ENCODE peak calls at places on chromosomes 4 and X, in nine cellular contexts. One of them, this sample, is unnamed.

GRCh38 chr4:141352775-141353544 is 132.3 kb downstream of the ZNF330 start:
- DNase-seq in activated CD4-positive, alpha-beta T cell treated with anti-CD3 and anti-CD28 coated beads, Interleukin-2, amount 10 ng/mL, durations not matched to agents 7 days and 5 days: no peak
- DNase-seq in tibial nerve: no peak
- DNase-seq in cardiac fibroblast: peak
- DNase-seq in NCI-H345: no peak
- DNase-seq in transverse colon: no peak
- DNase-seq in stimulated activated CD4-positive, alpha-beta T cell treated with anti-CD3 and anti-CD28 coated beads, TNF-alpha, amount 100 ng/mL, for 1 hour: no peak
- DNase-seq in epithelial cell of esophagus: peak
- DNase-seq in AG08396: peak
- DNase-seq in this sample: no peak

GRCh38 chr4:108240356-108240755 is 71.6 kb upstream of the LEF1 start:
- DNase-seq in AG08396: no peak
- DNase-seq in activated CD4-positive, alpha-beta T cell treated with anti-CD3 and anti-CD28 coated beads, Interleukin-2, amount 10 ng/mL, durations not matched to agents 7 days and 5 days: no peak
- DNase-seq in epithelial cell of esophagus: no peak
- DNase-seq in cardiac fibroblast: no peak
- DNase-seq in stimulated activated CD4-positive, alpha-beta T cell treated with anti-CD3 and anti-CD28 coated beads, TNF-alpha, amount 100 ng/mL, for 1 hour: no peak
- DNase-seq in tibial nerve: no peak
- DNase-seq in transverse colon: no peak
- DNase-seq in NCI-H345: no peak
- DNase-seq in this sample: no peak

GRCh38 chr4:41269682-41270081 is 13.0 kb downstream of the UCHL1 start:
- DNase-seq in NCI-H345: no peak
- DNase-seq in cardiac fibroblast: no peak
- DNase-seq in tibial nerve: no peak
- DNase-seq in stimulated activated CD4-positive, alpha-beta T cell treated with anti-CD3 and anti-CD28 coated beads, TNF-alpha, amount 100 ng/mL, for 1 hour: no peak
- DNase-seq in activated CD4-positive, alpha-beta T cell treated with anti-CD3 and anti-CD28 coated beads, Interleukin-2, amount 10 ng/mL, durations not matched to agents 7 days and 5 days: no peak
- DNase-seq in epithelial cell of esophagus: no peak
- DNase-seq in transverse colon: no peak
- DNase-seq in AG08396: no peak
- DNase-seq in this sample: no peak

GRCh38 chrX:39758791-39759525 is 338.8 kb downstream of the BCOR start:
- DNase-seq in stimulated activated CD4-positive, alpha-beta T cell treated with anti-CD3 and anti-CD28 coated beads, TNF-alpha, amount 100 ng/mL, for 1 hour: no peak
- DNase-seq in tibial nerve: no peak
- DNase-seq in epithelial cell of esophagus: no peak
- DNase-seq in activated CD4-positive, alpha-beta T cell treated with anti-CD3 and anti-CD28 coated beads, Interleukin-2, amount 10 ng/mL, durations not matched to agents 7 days and 5 days: no peak
- DNase-seq in cardiac fibroblast: no peak
- DNase-seq in transverse colon: no peak
- DNase-seq in NCI-H345: no peak
- DNase-seq in AG08396: no peak
- DNase-seq in this sample: no peak

GRCh38 chr4:55321707-55322264 is 24.3 kb upstream of the SRD5A3 start:
- DNase-seq in AG08396: peak
- DNase-seq in cardiac fibroblast: peak
- DNase-seq in transverse colon: peak
- DNase-seq in epithelial cell of esophagus: peak
- DNase-seq in NCI-H345: peak
- DNase-seq in tibial nerve: peak
- DNase-seq in stimulated activated CD4-positive, alpha-beta T cell treated with anti-CD3 and anti-CD28 coated beads, TNF-alpha, amount 100 ng/mL, for 1 hour: no peak
- DNase-seq in activated CD4-positive, alpha-beta T cell treated with anti-CD3 and anti-CD28 coated beads, Interleukin-2, amount 10 ng/mL, durations not matched to agents 7 days and 5 days: peak
- DNase-seq in this sample: peak

GRCh38 chr4:88846232-88846790 is 148.7 kb upstream of the NAP1L5 start:
- DNase-seq in AG08396: no peak
- DNase-seq in epithelial cell of esophagus: peak
- DNase-seq in stimulated activated CD4-positive, alpha-beta T cell treated with anti-CD3 and anti-CD28 coated beads, TNF-alpha, amount 100 ng/mL, for 1 hour: no peak
- DNase-seq in activated CD4-positive, alpha-beta T cell treated with anti-CD3 and anti-CD28 coated beads, Interleukin-2, amount 10 ng/mL, durations not matched to agents 7 days and 5 days: no peak
- DNase-seq in cardiac fibroblast: peak
- DNase-seq in tibial nerve: no peak
- DNase-seq in NCI-H345: no peak
- DNase-seq in transverse colon: no peak
- DNase-seq in this sample: no peak

GRCh38 chr4:84158670-84159069 is 340.4 kb downstream of the NKX6-1 start:
- DNase-seq in stimulated activated CD4-positive, alpha-beta T cell treated with anti-CD3 and anti-CD28 coated beads, TNF-alpha, amount 100 ng/mL, for 1 hour: no peak
- DNase-seq in transverse colon: no peak
- DNase-seq in cardiac fibroblast: no peak
- DNase-seq in NCI-H345: no peak
- DNase-seq in AG08396: no peak
- DNase-seq in epithelial cell of esophagus: no peak
- DNase-seq in activated CD4-positive, alpha-beta T cell treated with anti-CD3 and anti-CD28 coated beads, Interleukin-2, amount 10 ng/mL, durations not matched to agents 7 days and 5 days: no peak
- DNase-seq in tibial nerve: no peak
- DNase-seq in this sample: no peak

GRCh38 chr4:8861576-8862279 is 9.9 kb downstream of the HMX1 start:
- DNase-seq in NCI-H345: no peak
- DNase-seq in epithelial cell of esophagus: no peak
- DNase-seq in activated CD4-positive, alpha-beta T cell treated with anti-CD3 and anti-CD28 coated beads, Interleukin-2, amount 10 ng/mL, durations not matched to agents 7 days and 5 days: no peak
- DNase-seq in transverse colon: no peak
- DNase-seq in stimulated activated CD4-positive, alpha-beta T cell treated with anti-CD3 and anti-CD28 coated beads, TNF-alpha, amount 100 ng/mL, for 1 hour: no peak
- DNase-seq in tibial nerve: no peak
- DNase-seq in cardiac fibroblast: no peak
- DNase-seq in AG08396: no peak
- DNase-seq in this sample: no peak

GRCh38 chr4:30953799-30954198 is 233.6 kb downstream of the PCDH7 start:
- DNase-seq in activated CD4-positive, alpha-beta T cell treated with anti-CD3 and anti-CD28 coated beads, Interleukin-2, amount 10 ng/mL, durations not matched to agents 7 days and 5 days: no peak
- DNase-seq in epithelial cell of esophagus: no peak
- DNase-seq in transverse colon: no peak
- DNase-seq in stimulated activated CD4-positive, alpha-beta T cell treated with anti-CD3 and anti-CD28 coated beads, TNF-alpha, amount 100 ng/mL, for 1 hour: no peak
- DNase-seq in AG08396: no peak
- DNase-seq in NCI-H345: no peak
- DNase-seq in tibial nerve: no peak
- DNase-seq in cardiac fibroblast: no peak
- DNase-seq in this sample: no peak

GRCh38 chr4:147683172-147683571 is 791 bp downstream of the PRMT9 start:
- DNase-seq in cardiac fibroblast: peak
- DNase-seq in AG08396: peak
- DNase-seq in transverse colon: peak
- DNase-seq in NCI-H345: peak
- DNase-seq in tibial nerve: no peak
- DNase-seq in activated CD4-positive, alpha-beta T cell treated with anti-CD3 and anti-CD28 coated beads, Interleukin-2, amount 10 ng/mL, durations not matched to agents 7 days and 5 days: peak
- DNase-seq in stimulated activated CD4-positive, alpha-beta T cell treated with anti-CD3 and anti-CD28 coated beads, TNF-alpha, amount 100 ng/mL, for 1 hour: no peak
- DNase-seq in epithelial cell of esophagus: peak
- DNase-seq in this sample: no peak

GRCh38 chr4:158722291-158722916 is 792 bp downstream of the PPID start:
- DNase-seq in tibial nerve: no peak
- DNase-seq in transverse colon: no peak
- DNase-seq in NCI-H345: peak
- DNase-seq in AG08396: peak
- DNase-seq in activated CD4-positive, alpha-beta T cell treated with anti-CD3 and anti-CD28 coated beads, Interleukin-2, amount 10 ng/mL, durations not matched to agents 7 days and 5 days: no peak
- DNase-seq in cardiac fibroblast: peak
- DNase-seq in epithelial cell of esophagus: peak
- DNase-seq in stimulated activated CD4-positive, alpha-beta T cell treated with anti-CD3 and anti-CD28 coated beads, TNF-alpha, amount 100 ng/mL, for 1 hour: no peak
- DNase-seq in this sample: no peak

GRCh38 chrX:308821-309520 is 9.6 kb downstream of the GTPBP6 start:
- DNase-seq in tibial nerve: no peak
- DNase-seq in stimulated activated CD4-positive, alpha-beta T cell treated with anti-CD3 and anti-CD28 coated beads, TNF-alpha, amount 100 ng/mL, for 1 hour: no peak
- DNase-seq in transverse colon: no peak
- DNase-seq in cardiac fibroblast: no peak
- DNase-seq in activated CD4-positive, alpha-beta T cell treated with anti-CD3 and anti-CD28 coated beads, Interleukin-2, amount 10 ng/mL, durations not matched to agents 7 days and 5 days: no peak
- DNase-seq in NCI-H345: no peak
- DNase-seq in epithelial cell of esophagus: no peak
- DNase-seq in AG08396: no peak
- DNase-seq in this sample: peak

GRCh38 chrX:47608130-47608810 is 11.4 kb downstream of the SYN1 start:
- DNase-seq in NCI-H345: no peak
- DNase-seq in transverse colon: no peak
- DNase-seq in stimulated activated CD4-positive, alpha-beta T cell treated with anti-CD3 and anti-CD28 coated beads, TNF-alpha, amount 100 ng/mL, for 1 hour: no peak
- DNase-seq in AG08396: peak
- DNase-seq in tibial nerve: no peak
- DNase-seq in activated CD4-positive, alpha-beta T cell treated with anti-CD3 and anti-CD28 coated beads, Interleukin-2, amount 10 ng/mL, durations not matched to agents 7 days and 5 days: no peak
- DNase-seq in cardiac fibroblast: peak
- DNase-seq in epithelial cell of esophagus: no peak
- DNase-seq in this sample: no peak

GRCh38 chr4:21768349-21769310 is 179.9 kb downstream of the KCNIP4 start:
- DNase-seq in tibial nerve: no peak
- DNase-seq in transverse colon: no peak
- DNase-seq in cardiac fibroblast: peak
- DNase-seq in AG08396: peak
- DNase-seq in stimulated activated CD4-positive, alpha-beta T cell treated with anti-CD3 and anti-CD28 coated beads, TNF-alpha, amount 100 ng/mL, for 1 hour: no peak
- DNase-seq in NCI-H345: peak
- DNase-seq in activated CD4-positive, alpha-beta T cell treated with anti-CD3 and anti-CD28 coated beads, Interleukin-2, amount 10 ng/mL, durations not matched to agents 7 days and 5 days: peak
- DNase-seq in epithelial cell of esophagus: peak
- DNase-seq in this sample: no peak

GRCh38 chrX:111460612-111461011 is 48.6 kb upstream of the DCX start:
- DNase-seq in AG08396: no peak
- DNase-seq in tibial nerve: no peak
- DNase-seq in stimulated activated CD4-positive, alpha-beta T cell treated with anti-CD3 and anti-CD28 coated beads, TNF-alpha, amount 100 ng/mL, for 1 hour: no peak
- DNase-seq in epithelial cell of esophagus: no peak
- DNase-seq in NCI-H345: no peak
- DNase-seq in transverse colon: no peak
- DNase-seq in activated CD4-positive, alpha-beta T cell treated with anti-CD3 and anti-CD28 coated beads, Interleukin-2, amount 10 ng/mL, durations not matched to agents 7 days and 5 days: no peak
- DNase-seq in cardiac fibroblast: no peak
- DNase-seq in this sample: no peak

GRCh38 chr4:127188847-127189246 is 443.9 kb upstream of the INTU start:
- DNase-seq in activated CD4-positive, alpha-beta T cell treated with anti-CD3 and anti-CD28 coated beads, Interleukin-2, amount 10 ng/mL, durations not matched to agents 7 days and 5 days: no peak
- DNase-seq in tibial nerve: no peak
- DNase-seq in AG08396: no peak
- DNase-seq in transverse colon: no peak
- DNase-seq in epithelial cell of esophagus: peak
- DNase-seq in NCI-H345: no peak
- DNase-seq in stimulated activated CD4-positive, alpha-beta T cell treated with anti-CD3 and anti-CD28 coated beads, TNF-alpha, amount 100 ng/mL, for 1 hour: no peak
- DNase-seq in cardiac fibroblast: no peak
- DNase-seq in this sample: no peak

GRCh38 chr4:66562276-66562806 is 892.1 kb upstream of the EPHA5 start:
- DNase-seq in transverse colon: no peak
- DNase-seq in tibial nerve: no peak
- DNase-seq in NCI-H345: no peak
- DNase-seq in stimulated activated CD4-positive, alpha-beta T cell treated with anti-CD3 and anti-CD28 coated beads, TNF-alpha, amount 100 ng/mL, for 1 hour: no peak
- DNase-seq in AG08396: no peak
- DNase-seq in activated CD4-positive, alpha-beta T cell treated with anti-CD3 and anti-CD28 coated beads, Interleukin-2, amount 10 ng/mL, durations not matched to agents 7 days and 5 days: no peak
- DNase-seq in cardiac fibroblast: peak
- DNase-seq in epithelial cell of esophagus: peak
- DNase-seq in this sample: no peak